ENCODE peak calls at places on chromosomes 3 and 15, in four cellular contexts. One of them, this sample, is unnamed.

GRCh38 chr3:10529809-10530208 is 24.4 kb upstream of the ATP2B2 start:
- DNase-seq in WTC11: no peak
- DNase-seq in A549: no peak
- DNase-seq in K562: no peak
- DNase-seq in this sample: no peak

GRCh38 chr15:48547305-48547704 is 98.2 kb downstream of the FBN1 start:
- DNase-seq in K562: no peak
- DNase-seq in A549: no peak
- DNase-seq in WTC11: no peak
- DNase-seq in this sample: no peak

GRCh38 chr15:76994971-76995945 is at the start of gene PSTPIP1:
- DNase-seq in WTC11: peak
- DNase-seq in K562: no peak
- DNase-seq in A549: no peak
- DNase-seq in this sample: no peak

GRCh38 chr15:69627548-69628158 is 175.0 kb downstream of the RPLP1 start:
- DNase-seq in A549: no peak
- DNase-seq in WTC11: no peak
- DNase-seq in K562: no peak
- DNase-seq in this sample: peak

GRCh38 chr3:46676601-46677071 is 16.8 kb downstream of the ALS2CL start:
- DNase-seq in WTC11: no peak
- DNase-seq in A549: no peak
- DNase-seq in K562: no peak
- DNase-seq in this sample: no peak

GRCh38 chr3:36792342-36792741 is 28.0 kb upstream of the DCLK3 start:
- DNase-seq in WTC11: peak
- DNase-seq in K562: peak
- DNase-seq in A549: peak
- DNase-seq in this sample: peak

GRCh38 chr3:149366031-149366430 is 11.4 kb downstream of the TM4SF1 start:
- DNase-seq in A549: no peak
- DNase-seq in WTC11: no peak
- DNase-seq in K562: no peak
- DNase-seq in this sample: no peak

GRCh38 chr3:100982710-100983109 is 10.5 kb downstream of the ABI3BP start:
- DNase-seq in A549: no peak
- DNase-seq in K562: no peak
- DNase-seq in WTC11: no peak
- DNase-seq in this sample: no peak

GRCh38 chr3:40737343-40737742 is 212.6 kb downstream of the ZNF621 start:
- DNase-seq in WTC11: no peak
- DNase-seq in K562: no peak
- DNase-seq in A549: no peak
- DNase-seq in this sample: no peak

GRCh38 chr3:48797626-48798025 is 50.0 kb downstream of the PRKAR2A start:
- DNase-seq in WTC11: no peak
- DNase-seq in K562: no peak
- DNase-seq in A549: no peak
- DNase-seq in this sample: no peak

GRCh38 chr15:75578206-75578947 is 738 bp downstream of the PTPN9 start:
- DNase-seq in A549: peak
- DNase-seq in WTC11: peak
- DNase-seq in K562: peak
- DNase-seq in this sample: no peak

GRCh38 chr15:100725121-100726069 is 123.0 kb downstream of the ASB7 start:
- DNase-seq in A549: no peak
- DNase-seq in WTC11: no peak
- DNase-seq in K562: no peak
- DNase-seq in this sample: no peak

GRCh38 chr3:135739755-135740154 is 225.8 kb upstream of the PPP2R3A start:
- DNase-seq in K562: no peak
- DNase-seq in A549: no peak
- DNase-seq in WTC11: no peak
- DNase-seq in this sample: no peak

GRCh38 chr15:57218826-57219576 is 157.3 kb upstream of the CGNL1 start:
- DNase-seq in WTC11: no peak
- DNase-seq in K562: no peak
- DNase-seq in A549: peak
- DNase-seq in this sample: no peak

GRCh38 chr15:85974348-85974705 is 105.3 kb upstream of the AGBL1 start:
- DNase-seq in WTC11: no peak
- DNase-seq in A549: no peak
- DNase-seq in K562: no peak
- DNase-seq in this sample: no peak

GRCh38 chr3:64684715-64685261 is 3.0 kb downstream of the ADAMTS9 start:
- DNase-seq in K562: no peak
- DNase-seq in WTC11: peak
- DNase-seq in A549: no peak
- DNase-seq in this sample: no peak

GRCh38 chr3:16151109-16151508 is 23.4 kb upstream of the GALNT15 start:
- DNase-seq in K562: no peak
- DNase-seq in A549: peak
- DNase-seq in WTC11: no peak
- DNase-seq in this sample: no peak

GRCh38 chr3:13667330-13667729 is 118.4 kb downstream of the FBLN2 start:
- DNase-seq in K562: no peak
- DNase-seq in WTC11: no peak
- DNase-seq in A549: no peak
- DNase-seq in this sample: no peak

GRCh38 chr3:171028025-171028778 is 1.7 kb upstream of the SLC2A2 start:
- DNase-seq in K562: no peak
- DNase-seq in A549: no peak
- DNase-seq in WTC11: peak
- DNase-seq in this sample: peak

GRCh38 chr3:146449584-146449983 is 19.8 kb downstream of the PLSCR2 start:
- DNase-seq in WTC11: no peak
- DNase-seq in K562: no peak
- DNase-seq in A549: no peak
- DNase-seq in this sample: no peak
- TF ChIP-seq HMGXB4 in WTC11: no peak
- TF ChIP-seq HMGXB4 in K562: no peak
- TF ChIP-seq HMGXB4 in A549: no peak
- TF ChIP-seq HMGXB4 in this sample: no peak

DNA sequence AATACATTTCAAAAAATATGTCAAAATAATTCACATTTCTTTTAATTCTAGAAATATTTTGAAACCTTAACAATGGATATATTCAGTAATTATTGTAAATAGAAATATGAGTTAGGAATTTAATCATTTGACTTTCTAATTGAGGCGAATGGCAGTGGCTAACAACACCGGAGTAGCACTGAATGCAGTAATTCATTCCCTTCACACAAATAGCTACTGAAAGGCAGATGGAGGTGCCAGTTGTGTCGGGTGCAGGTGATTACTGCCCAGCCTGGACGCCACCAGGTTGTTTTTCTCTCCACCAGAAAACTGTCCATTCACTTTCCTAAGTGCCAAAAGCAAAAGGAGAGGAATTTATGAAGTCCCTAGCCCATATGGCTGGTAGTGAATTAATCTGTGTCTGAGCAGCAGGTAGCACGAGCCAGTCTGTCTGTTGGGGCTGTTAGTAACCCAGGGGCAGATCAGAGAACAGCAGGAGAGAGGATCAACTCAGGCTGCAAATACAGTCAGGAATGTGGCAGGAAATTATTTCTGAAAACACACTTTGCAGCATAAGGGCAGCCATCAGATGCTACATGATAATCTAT is 79.3 kb upstream of the GMNC start:
- DNase-seq in A549: no peak
- DNase-seq in K562: no peak
- DNase-seq in WTC11: no peak
- DNase-seq in this sample: no peak
- TF ChIP-seq HMGXB4 in A549: no peak
- TF ChIP-seq HMGXB4 in K562: no peak
- TF ChIP-seq HMGXB4 in WTC11: no peak
- TF ChIP-seq HMGXB4 in this sample: no peak

GRCh38 chr3:52210550-52211046 is 12.6 kb downstream of the ALAS1 start:
- DNase-seq in K562: no peak
- DNase-seq in A549: peak
- DNase-seq in WTC11: no peak
- DNase-seq in this sample: peak
- TF ChIP-seq HMGXB4 in K562: no peak
- TF ChIP-seq HMGXB4 in A549: no peak
- TF ChIP-seq HMGXB4 in WTC11: no peak
- TF ChIP-seq HMGXB4 in this sample: peak

GRCh38 chr3:188106006-188106405 is 48.0 kb upstream of the LPP start:
- DNase-seq in WTC11: no peak
- DNase-seq in A549: no peak
- DNase-seq in K562: no peak
- DNase-seq in this sample: peak

GRCh38 chr3:188106454-188106853 is 47.5 kb upstream of the LPP start:
- DNase-seq in K562: no peak
- DNase-seq in WTC11: no peak
- DNase-seq in A549: no peak
- DNase-seq in this sample: peak

GRCh38 chr3:188111002-188111584 is 42.9 kb upstream of the LPP start:
- DNase-seq in WTC11: no peak
- DNase-seq in K562: no peak
- DNase-seq in A549: no peak
- DNase-seq in this sample: peak

GRCh38 chr3:188106898-188107684 is 46.9 kb upstream of the LPP start:
- DNase-seq in K562: no peak
- DNase-seq in A549: no peak
- DNase-seq in WTC11: peak
- DNase-seq in this sample: no peak

DNA sequence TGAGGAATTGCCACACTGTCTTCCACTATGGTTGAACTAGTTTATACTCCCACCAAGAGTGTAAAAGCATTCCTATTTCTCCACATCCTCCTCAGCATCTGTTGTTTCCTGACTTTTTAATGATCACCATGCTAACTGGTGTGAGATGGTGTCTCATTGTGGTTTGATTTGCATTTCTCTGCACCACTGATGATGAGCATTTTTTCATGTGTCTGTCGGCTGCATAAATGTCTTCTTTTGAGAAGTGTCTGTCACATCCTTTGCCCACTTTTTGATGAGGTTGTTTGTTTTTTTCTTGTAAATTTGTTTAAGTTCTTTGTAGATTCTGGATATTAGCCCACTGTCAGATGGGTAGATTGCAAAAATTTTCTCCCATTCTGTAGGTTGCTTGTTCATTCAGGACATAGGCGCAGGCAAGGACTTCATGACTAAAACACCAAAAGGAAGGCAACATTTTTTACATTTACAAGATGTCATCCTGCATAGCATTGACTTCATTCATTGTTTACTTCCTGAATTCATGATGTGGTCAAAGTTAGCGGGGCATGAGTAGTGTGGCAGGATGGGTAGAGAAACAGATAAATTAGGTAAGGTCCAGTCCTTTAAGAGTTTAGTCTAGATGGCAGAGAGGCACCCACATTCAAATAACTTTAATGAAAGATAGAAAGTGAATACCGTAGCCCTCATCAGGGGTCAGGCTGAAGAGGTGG is 45.1 kb upstream of the LPP start:
- DNase-seq in K562: no peak
- DNase-seq in A549: no peak
- DNase-seq in WTC11: no peak
- DNase-seq in this sample: no peak
- TF ChIP-seq HMGXB4 in K562: no peak
- TF ChIP-seq HMGXB4 in A549: no peak
- TF ChIP-seq HMGXB4 in WTC11: no peak
- TF ChIP-seq HMGXB4 in this sample: no peak

DNA sequence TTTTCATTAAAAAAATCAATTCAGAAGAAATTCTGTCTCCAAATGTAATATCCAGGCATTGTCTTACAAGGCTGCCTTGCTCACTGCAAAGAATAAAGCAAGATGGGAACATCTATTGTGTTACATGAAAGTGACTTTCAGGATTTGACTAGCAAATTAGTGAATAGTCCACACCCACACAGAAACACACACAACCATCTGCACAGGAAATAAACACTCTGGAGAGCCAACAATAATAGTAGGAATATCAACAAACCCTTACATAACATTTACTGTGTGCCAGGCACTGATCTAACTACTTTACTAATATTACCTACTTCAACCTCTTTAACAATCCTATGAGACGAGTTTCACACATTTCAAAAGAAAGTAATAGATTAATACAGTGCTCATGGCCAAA is 28.9 kb upstream of the ZNF385D start:
- DNase-seq in K562: no peak
- DNase-seq in WTC11: no peak
- DNase-seq in A549: no peak
- DNase-seq in this sample: no peak
- TF ChIP-seq HMGXB4 in K562: no peak
- TF ChIP-seq HMGXB4 in WTC11: no peak
- TF ChIP-seq HMGXB4 in A549: no peak
- TF ChIP-seq HMGXB4 in this sample: no peak

GRCh38 chr3:168113848-168114247 is 18.1 kb upstream of the GOLIM4 start:
- DNase-seq in K562: no peak
- DNase-seq in A549: no peak
- DNase-seq in WTC11: no peak
- DNase-seq in this sample: no peak

GRCh38 chr3:168116279-168116678 is 20.6 kb upstream of the GOLIM4 start:
- DNase-seq in K562: peak
- DNase-seq in A549: no peak
- DNase-seq in WTC11: no peak
- DNase-seq in this sample: no peak

GRCh38 chr3:168117059-168117458 is 21.3 kb upstream of the GOLIM4 start:
- DNase-seq in K562: no peak
- DNase-seq in A549: no peak
- DNase-seq in WTC11: no peak
- DNase-seq in this sample: no peak

GRCh38 chr3:168121175-168121853 is 25.6 kb upstream of the GOLIM4 start:
- DNase-seq in WTC11: no peak
- DNase-seq in A549: no peak
- DNase-seq in K562: no peak
- DNase-seq in this sample: no peak

DNA sequence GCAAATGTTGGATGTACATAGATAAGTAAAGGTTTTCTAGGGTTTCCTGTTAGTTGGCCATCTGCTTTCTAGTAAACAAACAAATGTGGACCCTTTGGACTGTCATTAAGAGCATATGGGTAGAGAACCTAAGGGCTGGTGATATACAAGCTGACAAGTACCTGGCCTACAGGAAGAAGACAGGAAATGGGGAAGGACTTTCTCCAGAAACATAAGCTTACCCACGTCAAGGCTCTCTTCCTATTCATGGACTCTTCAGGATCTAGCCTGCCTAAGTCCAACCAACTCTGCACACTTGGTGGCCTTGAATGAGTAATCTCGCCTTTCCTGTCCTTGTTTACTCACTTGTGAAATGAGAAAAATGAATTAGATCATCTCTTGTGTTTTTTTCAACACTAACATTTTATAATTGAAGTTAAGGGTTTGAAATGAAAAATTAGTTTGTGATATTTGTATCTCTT is 22.2 kb upstream of the GOLIM4 start:
- DNase-seq in A549: peak
- DNase-seq in K562: no peak
- DNase-seq in WTC11: no peak
- DNase-seq in this sample: peak
- TF ChIP-seq HMGXB4 in A549: no peak
- TF ChIP-seq HMGXB4 in K562: no peak
- TF ChIP-seq HMGXB4 in WTC11: no peak
- TF ChIP-seq HMGXB4 in this sample: no peak

GRCh38 chr3:69986419-69986818 is 13.1 kb upstream of the SAMMSON start:
- DNase-seq in A549: no peak
- DNase-seq in K562: no peak
- DNase-seq in WTC11: no peak
- DNase-seq in this sample: no peak
- TF ChIP-seq HMGXB4 in A549: no peak
- TF ChIP-seq HMGXB4 in K562: no peak
- TF ChIP-seq HMGXB4 in WTC11: no peak
- TF ChIP-seq HMGXB4 in this sample: no peak